ENCODE peak calls at places on chromosome 1, in seven cellular contexts. D is erythroblast; S is tibial artery; E is esophagus muscularis mucosa; V is activated CD8-positive, alpha-beta memory T cell treated with anti-CD3 and anti-CD28 coated beads for 1 hour; H is CD8-positive, alpha-beta T cell; Y is AG09319. F is an unnamed sample.

GRCh38 chr1:85203573-85204169 is 2.9 kb upstream of the SYDE2 start:
- DNase-seq in S (no peak), H (no peak), V (no peak), D (no peak), Y (peak), E (no peak), F (no peak)

GRCh38 chr1:205976708-205977107 is 26.5 kb downstream of the RAB7B start:
- DNase-seq in Y (no peak), D (no peak), H (no peak), V (no peak), S (no peak), E (no peak), F (peak)

GRCh38 chr1:92537333-92537884 is 50.7 kb upstream of the GFI1 start:
- DNase-seq in E (no peak), Y (no peak), V (no peak), H (no peak), D (no peak), S (no peak), F (no peak)

GRCh38 chr1:212669102-212669501 is 30.5 kb downstream of the BATF3 start:
- DNase-seq in D (peak), H (no peak), E (no peak), S (no peak), V (no peak), Y (no peak), F (no peak)

GRCh38 chr1:10514490-10515235 is 39.9 kb downstream of the PEX14 start:
- DNase-seq in S (no peak), E (no peak), H (no peak), D (peak), Y (no peak), V (no peak), F (no peak)

GRCh38 chr1:18426580-18426979 is 54.1 kb upstream of the KLHDC7A start:
- DNase-seq in E (no peak), H (no peak), Y (no peak), D (no peak), S (no peak), V (no peak), F (no peak)

GRCh38 chr1:67652800-67653199 is 32.2 kb upstream of the GADD45A start:
- DNase-seq in Y (peak), E (peak), H (no peak), S (no peak), V (no peak), D (peak), F (no peak)

GRCh38 chr1:20678599-20678998 is 17.4 kb upstream of the DDOST start:
- DNase-seq in V (no peak), S (no peak), E (no peak), D (no peak), H (no peak), Y (no peak), F (no peak)

GRCh38 chr1:161131721-161132409 is 602 bp downstream of the DEDD start:
- DNase-seq in E (no peak), S (no peak), D (peak), H (no peak), Y (no peak), V (no peak), F (no peak)

GRCh38 chr1:9350011-9350907 is 57.6 kb downstream of the SPSB1 start:
- DNase-seq in D (no peak), E (no peak), V (no peak), Y (no peak), H (no peak), S (peak), F (no peak)

GRCh38 chr1:205275133-205275532 is 46.4 kb downstream of the NUAK2 start:
- DNase-seq in Y (no peak), D (no peak), S (no peak), E (no peak), H (peak), V (no peak), F (peak)

GRCh38 chr1:210726621-210727020 is 397.9 kb downstream of the HHAT start:
- DNase-seq in H (no peak), E (no peak), Y (no peak), V (no peak), S (no peak), D (peak), F (no peak)

GRCh38 chr1:61081637-61082335 is 575 bp upstream of the NFIA start:
- DNase-seq in E (no peak), S (no peak), H (no peak), V (no peak), D (peak), Y (no peak), F (peak)

GRCh38 chr1:95953668-95954067 is 719.7 kb downstream of the RWDD3 start:
- DNase-seq in V (no peak), Y (no peak), S (no peak), H (no peak), E (no peak), D (no peak), F (no peak)

GRCh38 chr1:233489436-233489835 is 124.5 kb upstream of the KCNK1 start:
- DNase-seq in E (peak), Y (no peak), H (no peak), S (no peak), V (no peak), D (no peak), F (no peak)

GRCh38 chr1:21022279-21023040 is 154.2 kb downstream of the EIF4G3 start:
- DNase-seq in H (no peak), D (peak), Y (peak), E (no peak), V (no peak), S (peak), F (no peak)

GRCh38 chr1:244654284-244655038 is 1.5 kb downstream of the DESI2 start:
- DNase-seq in D (peak), H (no peak), V (no peak), Y (no peak), E (no peak), S (no peak), F (no peak)